ENCODE peak calls at places on chromosomes 6 and 20, in six cellular contexts. S is PC-3, C is Karpas-422, P is fibroblast of lung, X is neural progenitor cell, A is SK-N-SH. Q is an unnamed sample.

GRCh38 chr6:11196511-11197174 is 35.8 kb downstream of the NEDD9 start:
- DNase-seq in S (no peak), C (no peak), P (peak), X (peak), A (no peak), Q (peak)

GRCh38 chr6:155517282-155517681 is 61.6 kb upstream of the NOX3 start:
- DNase-seq in S (peak), C (no peak), P (no peak), X (no peak), A (no peak), Q (no peak)

GRCh38 chr20:59027746-59028320 is 4.3 kb downstream of the ATP5F1E start:
- DNase-seq in S (peak), C (no peak), P (peak), X (no peak), A (no peak), Q (peak)

GRCh38 chr6:79079425-79080130 is 1.5 kb upstream of the PHIP start:
- DNase-seq in S (peak), C (no peak), P (peak), X (peak), A (no peak), Q (peak)

GRCh38 chr6:108961985-108962384 is 113.8 kb downstream of the ARMC2 start:
- DNase-seq in S (no peak), C (no peak), P (peak), X (no peak), A (no peak), Q (peak)

GRCh38 chr20:36572701-36573102 is 695 bp upstream of the TGIF2 start:
- DNase-seq in S (no peak), C (peak), P (peak), X (peak), A (peak), Q (peak)

GRCh38 chr6:29685718-29686326 is 4.9 kb upstream of the ZFP57 start:
- DNase-seq in S (no peak), C (no peak), P (no peak), X (peak), A (no peak), Q (no peak)

GRCh38 chr6:150635906-150636514 is 36.3 kb downstream of the PLEKHG1 start:
- DNase-seq in S (no peak), C (peak), P (no peak), X (no peak), A (no peak), Q (no peak)

DNA sequence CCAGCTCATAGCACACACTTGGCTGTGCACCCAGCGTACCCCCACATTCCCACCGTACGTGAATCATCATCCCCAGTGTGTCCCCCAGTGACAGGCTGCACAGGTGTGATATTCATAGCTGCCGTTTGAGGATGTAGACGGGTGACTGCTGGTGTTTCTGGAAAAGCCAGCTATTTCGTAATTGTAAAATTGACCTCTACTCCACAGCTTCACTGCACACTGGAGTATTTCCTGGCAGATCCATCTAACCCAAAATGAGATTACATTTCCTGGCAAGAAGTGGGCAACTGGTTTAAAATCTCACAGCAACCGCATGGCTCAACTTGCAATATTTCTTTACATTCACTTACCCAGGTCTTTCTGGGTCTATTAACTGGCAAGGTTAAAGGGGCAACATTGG is 30.3 kb downstream of the CD83 start:
- DNase-seq in S (peak), C (no peak), P (peak), X (no peak), A (no peak), Q (no peak)
- H3K4me3 ChIP-seq in S (no peak), C (no peak), P (no peak), X (no peak), A (no peak), Q (no peak)

GRCh38 chr6:112337209-112337638 is 9.9 kb upstream of the RFPL4B start:
- DNase-seq in S (peak), C (no peak), P (peak), X (peak), A (peak), Q (peak)
- H2AFZ ChIP-seq in S (no peak), C (no peak), P (no peak), X (no peak), A (no peak), Q (no peak)

GRCh38 chr6:154485784-154486183 is 24.7 kb downstream of the CNKSR3 start:
- DNase-seq in S (no peak), C (no peak), P (peak), X (no peak), A (no peak), Q (no peak)

GRCh38 chr6:154488802-154489437 is 21.6 kb downstream of the CNKSR3 start:
- DNase-seq in S (peak), C (no peak), P (peak), X (no peak), A (no peak), Q (peak)

GRCh38 chr6:154491567-154492470 is 18.7 kb downstream of the CNKSR3 start:
- DNase-seq in S (no peak), C (no peak), P (no peak), X (no peak), A (no peak), Q (no peak)

GRCh38 chr6:154487367-154488275 is 22.9 kb downstream of the CNKSR3 start:
- DNase-seq in S (no peak), C (no peak), P (no peak), X (no peak), A (peak), Q (peak)

GRCh38 chr6:154488276-154488627 is 22.2 kb downstream of the CNKSR3 start:
- DNase-seq in S (no peak), C (no peak), P (peak), X (no peak), A (no peak), Q (peak)
- H3K4me3 ChIP-seq in S (peak), C (no peak), P (no peak), X (no peak), A (no peak), Q (no peak)

GRCh38 chr6:111267764-111268333 is 180.5 kb downstream of the SLC16A10 start:
- DNase-seq in S (no peak), C (peak), P (no peak), X (no peak), A (no peak), Q (no peak)

GRCh38 chr6:111259089-111259831 is 172.0 kb downstream of the SLC16A10 start:
- DNase-seq in S (peak), C (peak), P (peak), X (peak), A (peak), Q (peak)

GRCh38 chr6:111260570-111261298 is 173.4 kb downstream of the SLC16A10 start:
- DNase-seq in S (peak), C (no peak), P (no peak), X (no peak), A (no peak), Q (peak)

GRCh38 chr6:111265842-111266241 is 178.5 kb downstream of the SLC16A10 start:
- DNase-seq in S (no peak), C (no peak), P (no peak), X (no peak), A (no peak), Q (peak)

GRCh38 chr6:111263837-111264236 is 176.5 kb downstream of the SLC16A10 start:
- DNase-seq in S (peak), C (no peak), P (peak), X (no peak), A (no peak), Q (peak)
- H2AFZ ChIP-seq in S (no peak), C (no peak), P (no peak), X (no peak), A (no peak), Q (no peak)

GRCh38 chr20:48822178-48822577 is 5.6 kb downstream of the PREX1 start:
- DNase-seq in S (no peak), C (no peak), P (no peak), X (no peak), A (no peak), Q (no peak)
- H3K4me3 ChIP-seq in S (no peak), C (no peak), P (no peak), X (no peak), A (no peak), Q (no peak)

DNA sequence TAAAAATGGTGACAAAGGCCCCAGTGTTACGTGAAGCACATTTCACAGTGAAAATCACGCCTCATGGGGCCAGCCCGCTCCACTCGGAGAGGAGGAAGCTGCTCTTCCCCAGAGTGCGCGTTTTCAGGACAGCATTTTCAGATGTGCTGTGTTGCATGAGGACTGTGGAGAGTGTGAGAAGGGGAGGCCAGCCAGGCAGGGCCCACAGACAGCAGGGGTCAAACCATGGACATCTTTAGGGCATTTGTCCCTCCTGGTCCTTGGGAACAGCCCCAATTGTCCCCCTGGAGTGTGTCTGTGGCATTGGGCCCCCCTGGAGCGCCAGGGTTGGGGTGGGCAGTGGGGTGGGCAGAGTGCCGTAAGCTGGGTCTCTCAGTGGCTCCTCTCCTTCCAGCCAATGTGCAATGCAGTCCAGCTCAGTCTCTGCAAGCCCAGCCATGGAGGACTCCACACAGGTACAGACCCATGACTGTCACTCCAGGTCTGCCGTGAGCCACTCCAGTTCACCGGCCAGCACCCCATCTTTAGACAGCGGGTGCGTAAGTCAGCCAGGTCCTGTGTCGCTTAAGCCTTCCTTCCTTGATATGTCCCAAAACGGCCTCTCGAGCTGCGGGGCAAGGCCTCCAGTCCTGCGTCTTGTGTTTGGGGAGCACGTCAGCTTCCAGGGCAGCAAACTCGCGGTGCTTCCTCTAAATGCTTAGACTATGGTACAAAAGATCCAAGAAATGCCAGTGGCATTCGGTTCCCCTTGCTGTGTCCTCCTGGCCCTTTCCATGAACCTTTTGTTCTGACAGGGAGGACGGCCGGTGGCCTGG is 159.3 kb upstream of the AFDN start:
- DNase-seq in S (no peak), C (no peak), P (no peak), X (no peak), A (no peak), Q (no peak)
- H2AFZ ChIP-seq in S (no peak), C (no peak), P (no peak), X (peak), A (no peak), Q (no peak)

DNA sequence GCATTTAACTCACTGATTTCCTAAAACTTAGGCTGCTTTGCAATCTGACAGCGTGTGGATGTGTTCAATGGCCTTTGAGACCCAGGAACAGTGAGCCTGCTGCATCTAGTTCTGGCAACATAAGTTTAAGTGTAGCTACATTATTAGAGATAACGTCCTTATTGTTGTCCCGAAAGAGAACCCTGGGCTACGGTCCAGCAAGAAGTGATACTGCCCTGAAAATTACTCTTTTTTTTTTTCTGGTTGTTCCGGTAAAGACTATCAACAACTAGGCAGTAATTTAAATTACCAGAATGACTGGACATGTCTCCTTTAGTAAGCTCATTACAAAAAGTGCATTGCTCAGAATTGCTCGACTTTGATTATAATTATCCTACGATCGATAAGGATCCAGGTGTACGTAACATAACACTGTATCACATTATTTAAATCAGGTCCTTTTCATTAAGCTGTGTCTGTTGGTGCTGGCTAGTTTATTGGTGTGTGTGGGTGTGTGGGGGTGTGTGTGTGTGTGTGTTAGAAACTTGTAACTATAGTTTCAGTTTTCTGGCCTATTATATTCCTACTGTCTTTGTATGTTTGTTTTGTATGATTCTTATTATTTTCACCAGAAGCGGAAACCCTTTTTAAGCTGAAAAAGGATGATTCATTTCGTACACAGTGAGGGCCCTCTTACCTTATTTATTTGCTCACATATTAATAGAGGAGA is 3.0 kb downstream of the TSHZ2 start:
- DNase-seq in S (peak), C (no peak), P (no peak), X (no peak), A (peak), Q (peak)
- H3K4me3 ChIP-seq in S (no peak), C (no peak), P (peak), X (no peak), A (no peak), Q (no peak)

GRCh38 chr6:14738497-14738896 is 507.4 kb upstream of the JARID2 start:
- DNase-seq in S (no peak), C (no peak), P (no peak), X (no peak), A (no peak), Q (no peak)
- H2AFZ ChIP-seq in S (no peak), C (no peak), P (no peak), X (no peak), A (no peak), Q (no peak)

DNA sequence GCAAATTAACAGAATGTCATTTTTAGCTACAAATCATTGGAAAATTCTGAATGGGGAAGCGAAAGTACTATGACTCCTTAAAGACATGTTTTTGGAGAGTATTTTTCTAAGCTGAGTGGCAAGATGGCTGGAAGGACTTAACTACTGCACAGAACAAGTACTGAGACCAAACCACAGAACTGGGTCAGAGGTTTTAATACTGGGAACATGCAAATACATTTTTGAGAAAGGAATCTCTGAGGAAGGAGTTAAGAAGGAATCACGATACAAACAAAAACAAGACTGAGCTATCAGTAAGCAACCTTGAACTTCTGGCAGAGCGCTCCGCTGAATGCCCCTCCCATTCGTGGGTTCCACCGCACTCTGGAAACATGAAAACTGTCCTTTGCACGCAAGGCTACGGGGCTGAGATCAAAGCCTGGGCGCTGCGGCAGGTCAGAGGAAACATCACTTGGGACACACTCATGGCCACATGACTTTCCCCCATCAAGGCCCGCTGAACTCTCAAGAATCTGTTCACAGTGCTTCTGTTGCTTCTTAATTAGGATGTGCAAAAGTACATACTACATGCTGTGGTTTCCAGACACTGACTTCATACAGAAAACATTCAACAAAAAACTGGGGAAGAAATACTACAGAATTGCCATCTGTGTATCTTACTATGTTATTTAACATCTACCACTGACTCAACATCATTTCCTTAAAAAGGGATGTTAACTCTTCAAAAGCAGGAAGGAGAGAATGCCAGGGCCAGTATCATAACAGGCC is 27.8 kb downstream of the SLC23A2 start:
- DNase-seq in S (no peak), C (no peak), P (peak), X (no peak), A (no peak), Q (peak)
- H3K4me3 ChIP-seq in S (no peak), C (peak), P (peak), X (no peak), A (no peak), Q (peak)

DNA sequence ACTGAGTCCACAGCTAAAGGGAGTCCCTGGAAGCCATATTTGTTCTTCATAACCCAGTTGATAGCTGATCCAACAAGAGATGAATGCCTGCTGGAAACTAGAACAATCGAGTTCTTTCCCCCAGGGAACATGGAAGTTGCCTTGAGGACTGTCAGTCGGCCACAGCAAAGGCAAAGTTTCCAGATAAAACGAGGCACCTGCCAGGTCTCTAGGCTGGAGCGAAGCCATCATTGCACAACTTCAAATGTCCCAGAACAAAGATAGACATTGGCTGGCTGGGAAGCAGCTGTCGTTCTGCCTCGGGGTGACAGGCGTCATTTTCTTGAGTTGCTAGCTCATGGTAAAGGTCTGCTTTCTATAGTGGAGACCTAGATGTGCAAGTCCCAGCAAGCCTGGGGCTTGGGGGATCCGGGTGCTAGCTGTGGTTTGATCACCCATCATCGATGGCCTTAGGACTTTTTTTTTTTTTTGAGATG is 184.4 kb upstream of the ZNF217 start:
- DNase-seq in S (no peak), C (no peak), P (no peak), X (no peak), A (no peak), Q (no peak)
- H2AFZ ChIP-seq in S (no peak), C (no peak), P (no peak), X (no peak), A (no peak), Q (no peak)